ENCODE peak calls at places on chromosomes 1 and 21, in eight cellular contexts. One of them, this sample, is unnamed.

GRCh38 chr1:207822124-207822601 is 70.3 kb downstream of the CD46 start:
- DNase-seq in lung: no peak
- DNase-seq in naive thymus-derived CD4-positive, alpha-beta T cell: no peak
- DNase-seq in body of pancreas: no peak
- DNase-seq in HepG2: no peak
- DNase-seq in stomach: no peak
- DNase-seq in tibial artery: peak; percentile 23
- DNase-seq in MM.1S: peak; percentile 53
- DNase-seq in this sample: no peak

GRCh38 chr1:110348050-110348449 is 8.9 kb downstream of the RBM15 start:
- DNase-seq in lung: no peak
- DNase-seq in HepG2: no peak
- DNase-seq in body of pancreas: no peak
- DNase-seq in stomach: no peak
- DNase-seq in naive thymus-derived CD4-positive, alpha-beta T cell: no peak
- DNase-seq in tibial artery: no peak
- DNase-seq in MM.1S: no peak
- DNase-seq in this sample: no peak

GRCh38 chr1:226643167-226643566 is 94.6 kb downstream of the STUM start:
- DNase-seq in naive thymus-derived CD4-positive, alpha-beta T cell: no peak
- DNase-seq in MM.1S: no peak
- DNase-seq in stomach: no peak
- DNase-seq in HepG2: no peak
- DNase-seq in tibial artery: no peak
- DNase-seq in body of pancreas: no peak
- DNase-seq in lung: no peak
- DNase-seq in this sample: peak; percentile 62

GRCh38 chr1:113783254-113784103 is 24.2 kb upstream of the PHTF1 start:
- DNase-seq in MM.1S: peak; percentile 59
- DNase-seq in body of pancreas: peak; percentile 33
- DNase-seq in naive thymus-derived CD4-positive, alpha-beta T cell: peak; percentile 64
- DNase-seq in stomach: no peak
- DNase-seq in HepG2: no peak
- DNase-seq in tibial artery: no peak
- DNase-seq in lung: peak; percentile 36
- DNase-seq in this sample: no peak

GRCh38 chr1:7535934-7536878 is 234.9 kb upstream of the VAMP3 start:
- DNase-seq in HepG2: no peak
- DNase-seq in naive thymus-derived CD4-positive, alpha-beta T cell: no peak
- DNase-seq in body of pancreas: no peak
- DNase-seq in tibial artery: no peak
- DNase-seq in MM.1S: no peak
- DNase-seq in lung: no peak
- DNase-seq in stomach: no peak
- DNase-seq in this sample: no peak

GRCh38 chr21:44516342-44516741 is 23.7 kb downstream of the KRTAP10-1 start:
- DNase-seq in MM.1S: no peak
- DNase-seq in lung: no peak
- DNase-seq in stomach: no peak
- DNase-seq in HepG2: no peak
- DNase-seq in body of pancreas: no peak
- DNase-seq in naive thymus-derived CD4-positive, alpha-beta T cell: no peak
- DNase-seq in tibial artery: no peak
- DNase-seq in this sample: no peak

GRCh38 chr1:244237445-244237844 is 186.4 kb downstream of the ZBTB18 start:
- DNase-seq in tibial artery: no peak
- DNase-seq in lung: no peak
- DNase-seq in body of pancreas: no peak
- DNase-seq in stomach: no peak
- DNase-seq in MM.1S: no peak
- DNase-seq in naive thymus-derived CD4-positive, alpha-beta T cell: no peak
- DNase-seq in HepG2: no peak
- DNase-seq in this sample: no peak

GRCh38 chr1:57798499-57798898 is 374.6 kb upstream of the DAB1 start:
- DNase-seq in stomach: no peak
- DNase-seq in HepG2: no peak
- DNase-seq in MM.1S: no peak
- DNase-seq in naive thymus-derived CD4-positive, alpha-beta T cell: no peak
- DNase-seq in body of pancreas: no peak
- DNase-seq in lung: no peak
- DNase-seq in tibial artery: no peak
- DNase-seq in this sample: no peak

DNA sequence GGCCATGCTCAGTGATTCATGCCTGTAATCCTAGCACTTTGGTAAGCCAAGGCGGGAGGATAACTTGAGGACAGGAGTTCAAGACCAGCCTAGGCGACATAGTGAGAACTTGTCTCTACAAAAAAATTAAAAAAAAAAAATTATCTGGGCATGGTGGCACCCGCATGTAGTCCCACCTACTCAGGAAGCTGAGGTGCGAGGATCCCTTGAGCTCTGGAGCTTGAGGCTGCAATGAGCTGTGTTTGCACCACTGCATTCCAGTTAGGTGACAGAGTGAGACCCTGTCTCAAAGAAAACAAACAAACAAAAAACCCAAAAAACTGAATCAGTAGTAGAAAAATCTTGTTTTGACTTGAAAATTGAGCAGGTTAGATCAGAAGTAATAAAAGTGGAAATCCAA is 67.1 kb upstream of the IPO9 start:
- DNase-seq in lung: no peak
- DNase-seq in MM.1S: no peak
- DNase-seq in naive thymus-derived CD4-positive, alpha-beta T cell: no peak
- DNase-seq in stomach: no peak
- DNase-seq in HepG2: no peak
- DNase-seq in tibial artery: no peak
- DNase-seq in body of pancreas: no peak
- DNase-seq in this sample: no peak
- H3K4me1 ChIP-seq in lung: peaks cover 61% of the 10 kb centered on the region
- H3K4me1 ChIP-seq in MM.1S: peaks cover 51% of the 10 kb centered on the region
- H3K4me1 ChIP-seq in naive thymus-derived CD4-positive, alpha-beta T cell: no peaks in the 10 kb centered on the region
- H3K4me1 ChIP-seq in stomach: peaks cover 11% of the 10 kb centered on the region
- H3K4me1 ChIP-seq in HepG2: no peaks in the 10 kb centered on the region
- H3K4me1 ChIP-seq in tibial artery: no peaks in the 10 kb centered on the region
- H3K4me1 ChIP-seq in body of pancreas: no peaks in the 10 kb centered on the region
- H3K4me1 ChIP-seq in this sample: no peaks in the 10 kb centered on the region

GRCh38 chr1:43993206-43993914 is 2.0 kb downstream of the CCDC24 start:
- DNase-seq in stomach: no peak
- DNase-seq in lung: no peak
- DNase-seq in HepG2: no peak
- DNase-seq in body of pancreas: no peak
- DNase-seq in naive thymus-derived CD4-positive, alpha-beta T cell: no peak
- DNase-seq in MM.1S: no peak
- DNase-seq in tibial artery: no peak
- DNase-seq in this sample: no peak

GRCh38 chr1:43991476-43992231 is at the start of gene CCDC24:
- DNase-seq in MM.1S: peak; percentile 82
- DNase-seq in lung: peak; percentile 91
- DNase-seq in tibial artery: peak; percentile 86
- DNase-seq in HepG2: peak; percentile 60
- DNase-seq in naive thymus-derived CD4-positive, alpha-beta T cell: peak; percentile 38
- DNase-seq in stomach: peak; percentile 91
- DNase-seq in body of pancreas: peak; percentile 90
- DNase-seq in this sample: peak; percentile 89

GRCh38 chr1:43991200-43991475 is 261 bp upstream of the CCDC24 start:
- DNase-seq in stomach: no peak
- DNase-seq in body of pancreas: no peak
- DNase-seq in HepG2: no peak
- DNase-seq in tibial artery: no peak
- DNase-seq in lung: peak; percentile 41
- DNase-seq in MM.1S: no peak
- DNase-seq in naive thymus-derived CD4-positive, alpha-beta T cell: no peak
- DNase-seq in this sample: no peak

GRCh38 chr1:43992232-43992995 is 1.0 kb downstream of the CCDC24 start:
- DNase-seq in naive thymus-derived CD4-positive, alpha-beta T cell: no peak
- DNase-seq in MM.1S: no peak
- DNase-seq in HepG2: no peak
- DNase-seq in stomach: no peak
- DNase-seq in body of pancreas: no peak
- DNase-seq in tibial artery: no peak
- DNase-seq in lung: no peak
- DNase-seq in this sample: no peak

DNA sequence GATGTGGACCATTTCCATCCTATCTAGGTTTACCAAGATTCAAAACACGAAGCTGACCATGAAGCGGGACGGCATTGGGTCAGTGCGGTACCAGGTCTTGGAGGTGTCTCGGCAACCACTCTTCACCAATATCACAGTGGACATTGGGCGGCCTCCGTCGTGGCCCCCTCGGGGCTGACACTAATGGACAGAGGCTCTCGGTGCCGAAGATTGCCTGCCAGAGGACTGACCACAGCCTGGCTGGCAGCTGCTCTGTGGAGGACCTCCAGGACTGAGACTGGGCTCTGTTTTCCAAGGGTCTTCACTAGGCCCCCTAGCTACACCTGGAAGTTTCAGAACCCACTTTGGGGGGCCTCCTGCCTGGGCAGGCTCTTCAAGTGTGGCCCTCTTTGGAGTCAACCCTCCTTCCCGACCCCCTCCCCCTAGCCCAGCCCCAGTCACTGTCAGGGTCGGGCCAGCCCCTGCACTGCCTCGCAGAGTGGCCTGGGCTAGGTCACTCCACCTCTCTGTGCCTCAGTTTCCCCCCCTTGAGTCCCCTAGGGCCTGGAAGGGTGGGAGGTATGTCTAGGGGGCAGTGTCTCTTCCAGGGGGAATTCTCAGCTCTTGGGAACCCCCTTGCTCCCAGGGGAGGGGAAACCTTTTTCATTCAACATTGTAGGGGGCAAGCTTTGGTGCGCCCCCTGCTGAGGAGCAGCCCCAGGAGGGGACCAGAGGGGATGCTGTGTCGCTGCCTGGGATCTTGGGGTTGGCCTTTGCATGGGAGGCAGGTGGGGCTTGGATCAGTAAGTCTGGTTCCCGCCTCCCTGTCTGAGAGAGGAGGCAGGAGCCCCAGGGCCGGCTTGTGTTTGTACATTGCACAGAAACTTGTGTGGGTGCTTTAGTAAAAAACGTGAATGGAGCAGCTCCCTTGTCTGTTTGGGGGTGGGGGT is 864 bp upstream of the CCDC24 start:
- DNase-seq in naive thymus-derived CD4-positive, alpha-beta T cell: no peak
- DNase-seq in tibial artery: no peak
- DNase-seq in stomach: no peak
- DNase-seq in MM.1S: no peak
- DNase-seq in lung: no peak
- DNase-seq in body of pancreas: no peak
- DNase-seq in HepG2: no peak
- DNase-seq in this sample: no peak
- H3K27ac ChIP-seq in naive thymus-derived CD4-positive, alpha-beta T cell: peak overlapping the region; percentile 72
- H3K27ac ChIP-seq in tibial artery: peak overlapping the region; percentile 69
- H3K27ac ChIP-seq in stomach: peak overlapping the region; percentile 80
- H3K27ac ChIP-seq in MM.1S: peak overlapping the region; percentile 17
- H3K27ac ChIP-seq in lung: peak overlapping the region; percentile 85
- H3K27ac ChIP-seq in body of pancreas: peak overlapping the region; percentile 84
- H3K27ac ChIP-seq in HepG2: peak overlapping the region; percentile 54
- H3K27ac ChIP-seq in this sample: peak overlapping the region; percentile 75

GRCh38 chr1:3349968-3350299 is 104.5 kb upstream of the ARHGEF16 start:
- DNase-seq in lung: no peak
- DNase-seq in tibial artery: no peak
- DNase-seq in naive thymus-derived CD4-positive, alpha-beta T cell: no peak
- DNase-seq in body of pancreas: no peak
- DNase-seq in stomach: no peak
- DNase-seq in HepG2: no peak
- DNase-seq in MM.1S: no peak
- DNase-seq in this sample: no peak

GRCh38 chr1:3349161-3349967 is 105.1 kb upstream of the ARHGEF16 start:
- DNase-seq in HepG2: peak; percentile 48
- DNase-seq in naive thymus-derived CD4-positive, alpha-beta T cell: no peak
- DNase-seq in tibial artery: no peak
- DNase-seq in stomach: peak; percentile 77
- DNase-seq in body of pancreas: no peak
- DNase-seq in lung: no peak
- DNase-seq in MM.1S: no peak
- DNase-seq in this sample: no peak

GRCh38 chr1:3352084-3352951 is 102.1 kb upstream of the ARHGEF16 start:
- DNase-seq in body of pancreas: peak; percentile 80
- DNase-seq in lung: no peak
- DNase-seq in tibial artery: peak; percentile 82
- DNase-seq in HepG2: no peak
- DNase-seq in naive thymus-derived CD4-positive, alpha-beta T cell: no peak
- DNase-seq in MM.1S: no peak
- DNase-seq in stomach: no peak
- DNase-seq in this sample: peak; percentile 79

GRCh38 chr1:3351300-3352083 is 103.0 kb upstream of the ARHGEF16 start:
- DNase-seq in stomach: no peak
- DNase-seq in HepG2: no peak
- DNase-seq in naive thymus-derived CD4-positive, alpha-beta T cell: no peak
- DNase-seq in tibial artery: no peak
- DNase-seq in lung: no peak
- DNase-seq in body of pancreas: no peak
- DNase-seq in MM.1S: no peak
- DNase-seq in this sample: peak; percentile 42

DNA sequence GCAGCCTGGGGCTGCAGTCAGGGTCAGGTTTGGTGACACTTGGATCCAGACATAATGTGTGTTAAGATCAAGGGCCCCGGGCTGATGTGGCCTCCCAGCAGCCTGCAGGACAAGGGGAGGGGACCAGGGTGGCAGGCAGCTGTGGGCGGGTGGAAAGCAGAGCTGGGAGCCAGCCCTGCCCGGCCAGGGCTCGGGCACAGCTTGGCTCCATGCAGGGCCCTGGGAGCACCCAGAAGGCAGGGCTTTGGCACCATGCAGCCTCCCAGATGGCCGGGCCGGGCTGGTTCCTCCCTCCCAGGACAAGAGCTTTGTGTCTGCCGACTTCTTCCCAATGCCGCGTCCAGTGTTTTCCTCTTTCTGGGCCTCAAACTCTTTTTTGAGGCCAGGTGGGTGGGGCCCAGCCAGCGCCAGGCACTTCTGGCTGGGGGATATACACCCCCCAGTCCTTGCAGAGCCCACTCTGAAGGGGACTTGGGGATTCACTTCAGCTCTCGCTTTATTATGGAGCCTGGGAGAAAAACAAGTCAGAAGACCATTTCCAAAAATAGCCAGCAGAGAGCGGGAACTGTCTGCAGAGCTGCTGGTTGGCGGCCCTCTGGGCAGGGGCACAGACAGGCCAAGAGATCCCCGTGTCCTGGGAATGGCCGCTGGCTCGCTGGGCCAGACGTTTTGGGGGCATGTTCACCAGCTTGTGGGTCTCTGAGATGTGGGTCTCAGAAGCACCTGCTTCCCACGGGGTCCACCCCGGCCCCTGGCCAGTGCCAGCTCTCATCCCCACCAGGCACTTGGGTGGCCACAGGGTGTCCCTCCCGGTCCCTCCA is 103.8 kb upstream of the ARHGEF16 start:
- DNase-seq in body of pancreas: peak; percentile 34
- DNase-seq in naive thymus-derived CD4-positive, alpha-beta T cell: no peak
- DNase-seq in stomach: peak; percentile 78
- DNase-seq in tibial artery: peak; percentile 74
- DNase-seq in MM.1S: no peak
- DNase-seq in lung: no peak
- DNase-seq in HepG2: peak; percentile 29
- DNase-seq in this sample: peak; percentile 47
- H3K4me1 ChIP-seq in body of pancreas: peaks cover 91% of the 10 kb centered on the region
- H3K4me1 ChIP-seq in naive thymus-derived CD4-positive, alpha-beta T cell: no peaks in the 10 kb centered on the region
- H3K4me1 ChIP-seq in stomach: peaks cover 78% of the 10 kb centered on the region
- H3K4me1 ChIP-seq in tibial artery: peaks cover 6% of the 10 kb centered on the region
- H3K4me1 ChIP-seq in MM.1S: no peaks in the 10 kb centered on the region
- H3K4me1 ChIP-seq in lung: peaks cover 8% of the 10 kb centered on the region
- H3K4me1 ChIP-seq in HepG2: peaks cover 78% of the 10 kb centered on the region
- H3K4me1 ChIP-seq in this sample: peaks cover 11% of the 10 kb centered on the region

GRCh38 chr1:37032660-37033354 is 1.5 kb downstream of the GRIK3 start:
- DNase-seq in tibial artery: no peak
- DNase-seq in naive thymus-derived CD4-positive, alpha-beta T cell: no peak
- DNase-seq in MM.1S: no peak
- DNase-seq in lung: no peak
- DNase-seq in body of pancreas: no peak
- DNase-seq in HepG2: no peak
- DNase-seq in stomach: no peak
- DNase-seq in this sample: no peak
- H3K27ac ChIP-seq in tibial artery: no peak overlapping the region
- H3K27ac ChIP-seq in naive thymus-derived CD4-positive, alpha-beta T cell: no peak overlapping the region
- H3K27ac ChIP-seq in MM.1S: no peak overlapping the region
- H3K27ac ChIP-seq in lung: no peak overlapping the region
- H3K27ac ChIP-seq in body of pancreas: no peak overlapping the region
- H3K27ac ChIP-seq in HepG2: no peak overlapping the region
- H3K27ac ChIP-seq in stomach: no peak overlapping the region
- H3K27ac ChIP-seq in this sample: no peak overlapping the region

This sample was measured in uterus.